ENCODE peak calls at places on chromosomes 4 and X, in six cellular contexts. T, P, N, Q, I and F are unnamed samples.

GRCh38 chrX:56813318-56813837 is 84.3 kb downstream of the NBDY start:
- DNase-seq in Q (no peak), T (no peak), I (no peak), N (no peak), P (no peak), F (peak; percentile 29)

GRCh38 chr4:155679343-155679742 is 12.7 kb downstream of the GUCY1A1 start:
- DNase-seq in P (peak; percentile 68), Q (no peak), N (no peak), T (no peak), I (no peak), F (no peak)

GRCh38 chr4:23768541-23768940 is 121.3 kb downstream of the PPARGC1A start:
- DNase-seq in Q (no peak), P (no peak), T (no peak), I (no peak), N (no peak), F (no peak)

GRCh38 chrX:130592204-130592603 is 190.4 kb downstream of the RBMX2 start:
- DNase-seq in T (no peak), Q (no peak), P (no peak), I (no peak), N (no peak), F (no peak)

GRCh38 chrX:39936886-39937770 is 160.6 kb downstream of the BCOR start:
- DNase-seq in P (no peak), Q (no peak), N (no peak), T (no peak), I (no peak), F (no peak)

GRCh38 chr4:17347445-17347844 is 164.4 kb downstream of the QDPR start:
- DNase-seq in T (no peak), I (no peak), Q (peak; percentile 2), P (no peak), N (no peak), F (peak; percentile 83)

GRCh38 chr4:129278868-129279267 is 182.9 kb downstream of the C4orf33 start:
- DNase-seq in N (no peak), Q (no peak), P (no peak), T (no peak), I (no peak), F (no peak)

GRCh38 chr4:16155503-16156169 is 70.6 kb downstream of the TAPT1 start:
- DNase-seq in N (no peak), P (no peak), I (peak; percentile 26), T (no peak), Q (no peak), F (no peak)

GRCh38 chrX:154048398-154048797 is 28.7 kb upstream of the IRAK1 start:
- DNase-seq in Q (no peak), N (no peak), P (no peak), T (no peak), I (no peak), F (no peak)